ENCODE peak calls at places on chromosomes 6 and 20, in nine cellular contexts. Q, I, V, S, J, X, R, M and Y are unnamed samples.

GRCh38 chr6:11637266-11637665 is 99.7 kb downstream of the TMEM170B start:
- DNase-seq in Q (no peak), I (no peak), V (no peak), S (no peak), J (no peak), X (no peak), R (no peak), M (no peak), Y (no peak)

GRCh38 chr6:167858086-167858591 is 31.4 kb downstream of the AFDN start:
- DNase-seq in Q (no peak), I (no peak), V (no peak), S (peak), J (peak), X (no peak), R (no peak), M (no peak), Y (no peak)

GRCh38 chr20:23568320-23569011 is at the start of gene CST9L:
- DNase-seq in Q (no peak), I (no peak), V (no peak), S (no peak), J (no peak), X (no peak), R (no peak), M (no peak), Y (no peak)

GRCh38 chr6:18400831-18401446 is 13.8 kb downstream of the RNF144B start:
- DNase-seq in Q (peak), I (no peak), V (no peak), S (peak), J (no peak), X (no peak), R (peak), M (no peak), Y (peak)

GRCh38 chr20:4038047-4038459 is 22.7 kb upstream of the RNF24 start:
- DNase-seq in Q (peak), I (peak), V (no peak), S (peak), J (peak), X (no peak), R (no peak), M (peak), Y (peak)

GRCh38 chr20:10476319-10476724 is 41.2 kb downstream of the SLX4IP start:
- DNase-seq in Q (peak), I (no peak), V (no peak), S (peak), J (peak), X (no peak), R (no peak), M (no peak), Y (peak)

GRCh38 chr20:41327178-41327577 is 9.6 kb upstream of the ZHX3 start:
- DNase-seq in Q (no peak), I (no peak), V (no peak), S (no peak), J (no peak), X (no peak), R (no peak), M (no peak), Y (no peak)

GRCh38 chr6:50714487-50715379 is 1.4 kb downstream of the TFAP2D start:
- DNase-seq in Q (no peak), I (no peak), V (no peak), S (no peak), J (no peak), X (no peak), R (no peak), M (no peak), Y (peak)

GRCh38 chr6:113120577-113121285 is 736.4 kb upstream of the MARCKS start:
- DNase-seq in Q (no peak), I (no peak), V (no peak), S (peak), J (peak), X (no peak), R (peak), M (no peak), Y (peak)

GRCh38 chr6:155224031-155224451 is 39.8 kb upstream of the CLDN20 start:
- DNase-seq in Q (peak), I (peak), V (no peak), S (peak), J (peak), X (no peak), R (peak), M (no peak), Y (peak)

GRCh38 chr6:105759946-105760345 is 326.2 kb upstream of the PRDM1 start:
- DNase-seq in Q (no peak), I (peak), V (no peak), S (peak), J (peak), X (no peak), R (no peak), M (no peak), Y (peak)